ENCODE peak calls at places on chromosomes 11 and 22, in ten cellular contexts. G is activated CD8-positive, alpha-beta memory T cell treated with anti-CD3 and anti-CD28 coated beads for 24 hours; C is HEK293T; I is pons; M is GM19239; W is NCI-H446 treated with DMSO at 0.1 percent for 48 hours; F is AG04450; N is CD4-positive, alpha-beta memory T cell; V is LoVo; E is fibroblast of the aortic adventitia. R is an unnamed sample.

GRCh38 chr11:64935634-64936081 is at the start of gene GPHA2:
- DNase-seq in G (no peak), C (peak; percentile 56), I (no peak), M (no peak), W (no peak), F (no peak), N (no peak), V (no peak), E (peak; percentile 23), R (peak; percentile 64)

GRCh38 chr11:105862736-105863367 is 159.2 kb downstream of the MSANTD4 start:
- DNase-seq in G (no peak), C (peak; percentile 23), I (peak; percentile 92), M (no peak), W (peak; percentile 46), F (peak; percentile 13), N (no peak), V (peak; percentile 55), E (peak; percentile 76), R (no peak)

GRCh38 chr11:28106351-28107043 is 1.5 kb downstream of the KIF18A start:
- DNase-seq in G (no peak), C (no peak), I (no peak), M (no peak), W (no peak), F (no peak), N (no peak), V (no peak), E (no peak), R (no peak)

GRCh38 chr11:117828641-117829368 is 4.3 kb upstream of the FXYD2 start:
- DNase-seq in G (peak; percentile 93), C (no peak), I (no peak), M (no peak), W (no peak), F (peak; percentile 51), N (peak; percentile 91), V (no peak), E (peak; percentile 23), R (peak; percentile 75)

GRCh38 chr11:124868322-124869274 is 3.4 kb downstream of the ROBO3 start:
- DNase-seq in G (no peak), C (no peak), I (no peak), M (no peak), W (no peak), F (no peak), N (no peak), V (no peak), E (no peak), R (no peak)

GRCh38 chr11:48150213-48150612 is 66.4 kb upstream of the OR4B1 start:
- DNase-seq in G (no peak), C (no peak), I (no peak), M (no peak), W (no peak), F (no peak), N (no peak), V (no peak), E (peak; percentile 58), R (no peak)

GRCh38 chr11:95459268-95460040 is 228.5 kb upstream of the SESN3 start:
- DNase-seq in G (no peak), C (no peak), I (peak; percentile 56), M (no peak), W (peak; percentile 81), F (no peak), N (no peak), V (no peak), E (peak; percentile 91), R (no peak)

GRCh38 chr11:119347940-119348339 is 1.4 kb upstream of the MFRP start:
- DNase-seq in G (no peak), C (no peak), I (no peak), M (no peak), W (no peak), F (no peak), N (no peak), V (no peak), E (no peak), R (no peak)

GRCh38 chr11:114482114-114482513 is 42.8 kb downstream of the REXO2 start:
- DNase-seq in G (no peak), C (no peak), I (no peak), M (no peak), W (no peak), F (no peak), N (no peak), V (no peak), E (peak; percentile 12), R (no peak)

GRCh38 chr11:16469968-16470367 is 113.6 kb upstream of the SOX6 start:
- DNase-seq in G (no peak), C (no peak), I (no peak), M (no peak), W (no peak), F (no peak), N (no peak), V (no peak), E (no peak), R (no peak)

GRCh38 chr11:106988151-106988806 is 30.0 kb downstream of the GUCY1A2 start:
- DNase-seq in G (no peak), C (no peak), I (no peak), M (no peak), W (no peak), F (no peak), N (no peak), V (no peak), E (peak; percentile 68), R (no peak)

GRCh38 chr11:117221775-117222517 is 9.9 kb downstream of the PCSK7 start:
- DNase-seq in G (no peak), C (no peak), I (no peak), M (no peak), W (peak; percentile 29), F (no peak), N (no peak), V (no peak), E (peak; percentile 70), R (no peak)

GRCh38 chr11:7749456-7749855 is 43.2 kb upstream of the OVCH2 start:
- DNase-seq in G (no peak), C (no peak), I (no peak), M (no peak), W (no peak), F (no peak), N (no peak), V (no peak), E (peak; percentile 51), R (no peak)

GRCh38 chr11:69449320-69450063 is 32.0 kb upstream of the LINC01488 start:
- DNase-seq in G (no peak), C (no peak), I (peak; percentile 55), M (no peak), W (no peak), F (no peak), N (no peak), V (no peak), E (peak; percentile 15), R (peak; percentile 84)

GRCh38 chr11:118056806-118057205 is 20.1 kb upstream of the TMPRSS4 start:
- DNase-seq in G (no peak), C (no peak), I (no peak), M (no peak), W (no peak), F (no peak), N (no peak), V (no peak), E (no peak), R (no peak)

GRCh38 chr11:75536786-75537629 is 11.3 kb upstream of the GDPD5 start:
- DNase-seq in G (peak; percentile 71), C (no peak), I (no peak), M (no peak), W (no peak), F (no peak), N (no peak), V (no peak), E (no peak), R (no peak)

GRCh38 chr22:40240671-40241070 is 62.9 kb downstream of the TNRC6B start:
- DNase-seq in G (peak; percentile 51), C (no peak), I (no peak), M (no peak), W (no peak), F (no peak), N (peak; percentile 80), V (no peak), E (no peak), R (no peak)

GRCh38 chr11:789951-790350 is at the start of gene CEND1:
- DNase-seq in G (peak; percentile 79), C (peak; percentile 48), I (peak; percentile 48), M (no peak), W (no peak), F (no peak), N (no peak), V (no peak), E (peak; percentile 57), R (peak; percentile 86)

GRCh38 chr11:107778839-107779517 is 67.1 kb upstream of the SLN start:
- DNase-seq in G (no peak), C (peak; percentile 21), I (no peak), M (no peak), W (no peak), F (no peak), N (no peak), V (no peak), E (no peak), R (no peak)

GRCh38 chr22:46012881-46013281 is 35.9 kb upstream of the WNT7B start:
- DNase-seq in G (no peak), C (no peak), I (no peak), M (no peak), W (no peak), F (no peak), N (no peak), V (no peak), E (no peak), R (no peak)

GRCh38 chr22:39183991-39184585 is 31.6 kb upstream of the CBX7 start:
- DNase-seq in G (no peak), C (peak; percentile 24), I (peak; percentile 74), M (no peak), W (peak; percentile 60), F (no peak), N (no peak), V (no peak), E (peak; percentile 44), R (no peak)

GRCh38 chr11:126229782-126230540 is 18.4 kb downstream of the FAM118B start:
- DNase-seq in G (no peak), C (no peak), I (no peak), M (no peak), W (no peak), F (peak; percentile 32), N (no peak), V (no peak), E (peak; percentile 64), R (no peak)

GRCh38 chr11:838441-839279 is 3.7 kb downstream of the POLR2L start:
- DNase-seq in G (no peak), C (no peak), I (no peak), M (no peak), W (no peak), F (no peak), N (no peak), V (no peak), E (peak; percentile 39), R (peak; percentile 69)

GRCh38 chr11:57637626-57638004 is 12.1 kb downstream of the YPEL4 start:
- DNase-seq in G (no peak), C (no peak), I (no peak), M (no peak), W (no peak), F (no peak), N (no peak), V (no peak), E (no peak), R (peak; percentile 59)

GRCh38 chr11:19595840-19596751 is 116.5 kb upstream of the NAV2 start:
- DNase-seq in G (no peak), C (no peak), I (no peak), M (no peak), W (no peak), F (peak; percentile 55), N (no peak), V (no peak), E (peak; percentile 93), R (no peak)

GRCh38 chr11:8000390-8000789 is 13.3 kb downstream of the EIF3F start:
- DNase-seq in G (no peak), C (no peak), I (no peak), M (no peak), W (no peak), F (no peak), N (no peak), V (no peak), E (no peak), R (no peak)

GRCh38 chr11:12717851-12718291 is 43.6 kb downstream of the TEAD1 start:
- DNase-seq in G (peak; percentile 60), C (no peak), I (no peak), M (no peak), W (no peak), F (no peak), N (peak; percentile 77), V (no peak), E (no peak), R (no peak)

GRCh38 chr11:125401746-125402145 is 94.3 kb downstream of the FEZ1 start:
- DNase-seq in G (no peak), C (no peak), I (no peak), M (no peak), W (no peak), F (no peak), N (no peak), V (no peak), E (peak; percentile 69), R (no peak)